ENCODE peak calls at places on chromosome 10, in six cellular contexts. V, H, U, I, P and T are unnamed samples.

GRCh38 chr10:91787258-91787657 is 11.0 kb upstream of the TNKS2 start:
- DNase-seq in V (no peak), H (no peak), U (no peak), I (no peak), P (no peak), T (no peak)

GRCh38 chr10:660413-660979 is 29.0 kb downstream of the DIP2C start:
- DNase-seq in V (no peak), H (no peak), U (no peak), I (no peak), P (no peak), T (no peak)

GRCh38 chr10:75403144-75404022 is 1.8 kb upstream of the ZNF503 start:
- DNase-seq in V (peak; percentile 21), H (peak; percentile 74), U (peak; percentile 62), I (no peak), P (no peak), T (no peak)

GRCh38 chr10:122054046-122055025 is 65.4 kb downstream of the TACC2 start:
- DNase-seq in V (peak; percentile 81), H (peak; percentile 84), U (peak; percentile 83), I (no peak), P (no peak), T (peak; percentile 74)

GRCh38 chr10:28928484-28928883 is 251.2 kb downstream of the BAMBI start:
- DNase-seq in V (no peak), H (no peak), U (no peak), I (no peak), P (no peak), T (peak; percentile 29)

GRCh38 chr10:48574322-48574796 is 30.5 kb downstream of the ARHGAP22 start:
- DNase-seq in V (no peak), H (no peak), U (no peak), I (no peak), P (no peak), T (no peak)

GRCh38 chr10:78924319-78925003 is 144.3 kb upstream of the ZMIZ1 start:
- DNase-seq in V (no peak), H (peak; percentile 38), U (no peak), I (no peak), P (no peak), T (no peak)

GRCh38 chr10:127926455-127926854 is 19.6 kb downstream of the PTPRE start:
- DNase-seq in V (no peak), H (no peak), U (no peak), I (no peak), P (no peak), T (no peak)

GRCh38 chr10:21195149-21195731 is 298.1 kb upstream of the NEBL start:
- DNase-seq in V (peak; percentile 45), H (no peak), U (no peak), I (no peak), P (no peak), T (peak; percentile 70)

GRCh38 chr10:22837351-22837750 is 90.5 kb upstream of the ARMC3 start:
- DNase-seq in V (no peak), H (no peak), U (no peak), I (no peak), P (no peak), T (no peak)

GRCh38 chr10:90437452-90437851 is 420.4 kb downstream of the HTR7 start:
- DNase-seq in V (peak; percentile 61), H (no peak), U (no peak), I (no peak), P (no peak), T (peak; percentile 63)

DNA sequence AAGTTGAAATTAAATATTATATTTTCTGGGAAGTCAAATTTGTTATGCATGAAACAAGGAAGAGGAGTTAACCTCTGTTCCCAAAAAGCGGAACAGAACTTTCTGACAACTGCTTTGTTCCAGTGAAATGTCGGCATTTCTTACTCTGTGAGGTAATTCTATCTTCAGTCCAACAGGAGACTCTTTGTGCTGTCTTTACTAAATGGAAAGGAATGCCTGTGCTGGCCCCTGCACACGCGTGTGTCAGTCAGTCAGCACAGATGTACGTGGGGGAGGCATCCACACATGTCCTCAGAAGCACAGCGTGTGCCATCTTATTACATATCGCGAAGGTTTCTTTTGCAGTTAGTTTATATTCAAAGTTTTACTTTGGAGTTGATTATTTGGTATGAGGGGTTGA is 37.5 kb downstream of the NET1 start:
- DNase-seq in V (peak; percentile 87), H (no peak), U (no peak), I (no peak), P (no peak), T (peak; percentile 87)
- H3K4me3 ChIP-seq in V (no peak overlapping the region), H (no peak overlapping the region), U (peak overlapping the region; percentile 69), I (peak overlapping the region; percentile 58), P (no peak overlapping the region), T (peak overlapping the region; percentile 41)

DNA sequence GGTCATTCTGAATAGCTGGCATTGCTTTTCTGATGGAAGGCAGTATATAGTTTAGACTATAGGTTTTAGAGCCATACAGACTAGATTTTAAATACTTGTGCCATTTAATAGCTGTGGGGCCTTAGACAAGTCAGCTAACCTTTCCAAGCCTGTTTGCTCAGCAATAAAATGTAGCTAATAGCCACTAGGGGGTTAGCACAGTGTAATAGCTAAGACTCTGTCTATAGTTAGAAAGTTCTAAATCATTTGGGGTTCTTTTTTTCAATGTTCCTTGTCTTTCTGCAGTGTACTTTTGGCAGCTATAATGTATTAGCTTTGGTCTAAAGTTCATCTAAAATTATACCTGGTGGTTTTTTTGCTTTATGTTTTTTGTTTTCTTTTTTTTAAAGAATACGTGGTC is 7.5 kb upstream of the KIFBP start:
- DNase-seq in V (peak; percentile 24), H (no peak), U (no peak), I (no peak), P (no peak), T (peak; percentile 56)
- TF ChIP-seq CTCF in V (peak; percentile 38), H (peak; percentile 28), U (no peak), I (peak; percentile 12), P (no peak), T (peak; percentile 56)

GRCh38 chr10:103661198-103661950 is 167.9 kb downstream of the NEURL1 start:
- DNase-seq in V (peak; percentile 86), H (peak; percentile 95), U (peak; percentile 90), I (peak; percentile 80), P (no peak), T (peak; percentile 95)

GRCh38 chr10:103659674-103660363 is 166.3 kb downstream of the NEURL1 start:
- DNase-seq in V (peak; percentile 86), H (no peak), U (no peak), I (peak; percentile 59), P (no peak), T (peak; percentile 96)

GRCh38 chr10:103660364-103661197 is 167.1 kb downstream of the NEURL1 start:
- DNase-seq in V (peak; percentile 64), H (no peak), U (peak; percentile 72), I (no peak), P (no peak), T (peak; percentile 69)

GRCh38 chr10:103663802-103664201 is 170.3 kb downstream of the NEURL1 start:
- DNase-seq in V (no peak), H (no peak), U (peak; percentile 89), I (no peak), P (peak; percentile 63), T (no peak)

DNA sequence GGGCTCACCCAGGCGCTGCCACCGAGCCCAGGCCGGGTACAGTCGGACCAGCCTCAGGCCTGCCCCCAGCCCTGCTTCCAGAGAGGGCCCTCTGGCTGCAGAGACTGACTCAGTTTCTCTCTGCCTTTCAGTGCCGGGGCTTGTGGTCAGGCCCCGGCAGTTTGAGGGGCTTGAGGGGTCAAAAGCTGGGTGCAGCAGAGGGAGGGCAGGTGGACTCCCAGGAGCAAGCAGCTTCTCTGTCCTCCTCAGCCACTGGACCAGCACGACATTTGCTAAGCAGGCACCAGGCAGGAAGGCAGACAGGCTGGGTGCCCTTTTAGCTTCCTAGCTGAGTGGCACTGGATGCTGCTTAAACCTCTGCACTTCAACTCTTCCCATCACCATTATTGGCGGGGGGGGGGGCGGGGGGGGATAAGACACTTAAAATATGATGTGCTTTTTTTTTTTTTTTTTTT is 168.5 kb downstream of the NEURL1 start:
- DNase-seq in V (peak; percentile 15), H (no peak), U (no peak), I (no peak), P (no peak), T (peak; percentile 24)
- H3K4me3 ChIP-seq in V (peak overlapping the region; percentile 69), H (no peak overlapping the region), U (peak overlapping the region; percentile 70), I (peak overlapping the region; percentile 91), P (peak overlapping the region; percentile 62), T (peak overlapping the region; percentile 75)

DNA sequence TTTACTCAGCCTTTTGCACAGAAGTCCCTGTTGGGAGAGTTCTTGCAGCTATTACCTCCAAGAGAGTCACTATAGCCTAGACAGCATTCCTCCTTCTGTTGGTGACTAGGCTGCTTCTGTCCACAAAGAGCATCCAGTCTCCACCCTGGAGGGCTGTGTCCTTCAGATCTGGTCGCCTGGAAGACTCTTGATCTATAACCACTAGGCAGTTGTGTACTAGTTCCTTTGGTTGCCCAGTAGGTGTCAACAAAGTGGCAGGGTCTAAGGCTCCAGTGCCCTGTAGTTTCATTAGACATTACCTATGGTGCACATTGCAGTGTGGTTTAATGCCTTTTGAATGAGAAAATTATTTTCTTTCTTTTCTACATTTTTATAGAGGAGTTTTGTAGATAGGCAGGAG is 11.3 kb upstream of the AKR1C2 start:
- DNase-seq in V (peak; percentile 49), H (no peak), U (no peak), I (no peak), P (no peak), T (peak; percentile 47)
- TF ChIP-seq CTCF in V (peak; percentile 34), H (peak; percentile 29), U (peak; percentile 35), I (no peak), P (no peak), T (peak; percentile 38)

DNA sequence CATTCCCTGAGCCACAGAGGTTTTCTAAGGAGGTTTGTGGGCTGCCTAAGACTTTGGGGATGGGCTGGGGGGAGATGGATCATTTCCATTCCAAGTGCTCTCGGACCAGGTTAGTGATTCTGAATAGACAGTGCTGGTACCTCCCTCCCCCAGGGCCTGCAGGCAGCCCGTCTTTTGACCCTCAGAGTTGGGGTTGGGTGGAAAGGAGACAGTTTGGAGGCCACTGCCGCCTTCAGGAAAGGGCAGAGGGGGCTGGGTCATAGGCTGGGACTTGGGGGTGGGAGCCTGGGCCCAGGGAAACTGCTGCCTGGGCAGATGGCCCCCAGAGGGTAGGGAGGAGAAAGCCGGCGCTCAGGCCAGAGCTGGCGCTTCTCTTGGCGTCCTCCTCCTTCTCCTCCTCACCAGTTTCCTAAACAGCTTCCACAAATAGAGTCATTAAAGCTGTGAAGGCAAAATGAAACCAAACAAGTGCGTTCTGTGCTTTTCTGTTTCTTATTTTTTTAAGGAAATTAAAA is 4.4 kb downstream of the UNC5B start:
- DNase-seq in V (peak; percentile 29), H (no peak), U (no peak), I (no peak), P (no peak), T (peak; percentile 48)
- H3K4me3 ChIP-seq in V (peak overlapping the region; percentile 46), H (peak overlapping the region; percentile 35), U (peak overlapping the region; percentile 75), I (peak overlapping the region; percentile 95), P (peak overlapping the region; percentile 68), T (peak overlapping the region; percentile 64)

DNA sequence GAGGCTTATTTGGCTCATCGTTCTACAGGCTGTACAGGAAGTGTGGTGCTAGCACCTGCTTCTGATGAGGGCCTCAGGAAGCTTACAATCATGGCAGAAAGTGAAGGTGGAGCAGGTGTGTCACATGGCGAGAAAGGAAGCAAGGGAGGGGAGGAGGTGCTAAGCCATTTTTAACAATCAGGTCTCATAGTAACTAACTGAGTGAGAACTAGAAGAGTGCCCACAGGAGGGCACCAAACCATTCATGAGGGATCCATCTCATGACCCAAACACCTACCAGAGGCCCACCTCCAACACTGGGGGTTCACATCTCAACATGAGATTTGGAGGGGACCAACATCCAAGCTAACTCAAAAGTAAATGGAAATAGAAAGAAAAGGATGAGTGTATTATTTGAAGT is 78.1 kb downstream of the CXCL12 start:
- DNase-seq in V (peak; percentile 27), H (peak; percentile 37), U (no peak), I (no peak), P (no peak), T (peak; percentile 12)
- TF ChIP-seq CTCF in V (no peak), H (peak; percentile 20), U (peak; percentile 31), I (peak; percentile 34), P (no peak), T (peak; percentile 40)